ENCODE peak calls at places on chromosomes 2 and 18, in four cellular contexts. D is K562, S is HepG2, B is A549. R is an unnamed sample.

GRCh38 chr18:51266736-51267135 is 69.3 kb upstream of the MEX3C start:
- DNase-seq in D (no peak), S (no peak), B (no peak), R (no peak)

GRCh38 chr2:2564300-2565085 is 233.4 kb upstream of the MYT1L start:
- DNase-seq in D (no peak), S (no peak), B (no peak), R (no peak)

GRCh38 chr18:61851279-61851678 is 41.5 kb downstream of the RNF152 start:
- DNase-seq in D (no peak), S (no peak), B (no peak), R (no peak)

GRCh38 chr2:85953476-85953875 is 64.7 kb upstream of the ST3GAL5 start:
- DNase-seq in D (no peak), S (no peak), B (no peak), R (peak; percentile 8)

GRCh38 chr18:48949606-48950535 is 894 bp downstream of the SMAD7 start:
- DNase-seq in D (no peak), S (no peak), B (peak; percentile 62), R (peak; percentile 60)

GRCh38 chr18:63302647-63303405 is 16.7 kb downstream of the BCL2 start:
- DNase-seq in D (no peak), S (no peak), B (no peak), R (no peak)

GRCh38 chr2:111695441-111696007 is 188.5 kb downstream of the ANAPC1 start:
- DNase-seq in D (no peak), S (no peak), B (no peak), R (no peak)

GRCh38 chr2:886072-887022 is 64.3 kb upstream of the SNTG2 start:
- DNase-seq in D (no peak), S (no peak), B (no peak), R (no peak)

GRCh38 chr2:157771234-157771633 is 104.9 kb downstream of the ACVR1 start:
- DNase-seq in D (no peak), S (no peak), B (no peak), R (no peak)

GRCh38 chr2:209162129-209162528 is 261.7 kb upstream of the MAP2 start:
- DNase-seq in D (no peak), S (no peak), B (no peak), R (no peak)

GRCh38 chr18:78659748-78660147 is 319.9 kb upstream of the SALL3 start:
- DNase-seq in D (peak; percentile 13), S (no peak), B (no peak), R (no peak)

GRCh38 chr2:104420420-104420819 is 433.5 kb upstream of the POU3F3 start:
- DNase-seq in D (no peak), S (no peak), B (no peak), R (no peak)

GRCh38 chr18:13566941-13567762 is 159.2 kb downstream of the FAM210A start:
- DNase-seq in D (no peak), S (no peak), B (no peak), R (no peak)

GRCh38 chr18:11008544-11008943 is 140.8 kb downstream of the PIEZO2 start:
- DNase-seq in D (no peak), S (peak; percentile 66), B (no peak), R (no peak)

GRCh38 chr2:43074592-43075053 is 151.8 kb downstream of the ZFP36L2 start:
- DNase-seq in D (no peak), S (no peak), B (no peak), R (no peak)

GRCh38 chr2:189393440-189394111 is 47.7 kb upstream of the WDR75 start:
- DNase-seq in D (no peak), S (no peak), B (peak; percentile 33), R (peak; percentile 99)

DNA sequence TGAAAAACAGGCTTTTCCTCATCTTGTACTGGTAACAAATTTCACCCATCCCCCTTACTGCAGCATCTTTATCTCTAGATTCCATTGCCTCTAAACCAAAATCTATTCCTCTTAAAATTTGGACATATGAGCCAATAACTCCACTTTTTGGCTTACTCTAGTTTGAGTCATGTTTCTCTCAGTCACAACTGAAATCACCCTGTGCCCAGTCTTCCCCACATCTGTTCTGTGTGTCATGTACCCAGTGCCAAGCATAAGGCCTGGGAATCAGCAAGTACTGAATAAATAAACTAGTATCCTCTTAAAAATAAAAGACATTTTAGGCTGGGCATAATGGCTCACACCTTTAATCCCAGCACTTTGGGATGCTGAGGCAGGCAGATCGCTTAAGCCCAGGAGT is 20.8 kb upstream of the CHN1 start:
- DNase-seq in D (no peak), S (no peak), B (no peak), R (no peak)
- TF ChIP-seq MAZ in D (no peak), S (no peak), B (no peak), R (no peak)

GRCh38 chr18:2903006-2903405 is 56.2 kb downstream of the EMILIN2 start:
- DNase-seq in D (peak; percentile 48), S (no peak), B (no peak), R (peak; percentile 61)
- TF ChIP-seq MAZ in D (no peak), S (no peak), B (no peak), R (no peak)

DNA sequence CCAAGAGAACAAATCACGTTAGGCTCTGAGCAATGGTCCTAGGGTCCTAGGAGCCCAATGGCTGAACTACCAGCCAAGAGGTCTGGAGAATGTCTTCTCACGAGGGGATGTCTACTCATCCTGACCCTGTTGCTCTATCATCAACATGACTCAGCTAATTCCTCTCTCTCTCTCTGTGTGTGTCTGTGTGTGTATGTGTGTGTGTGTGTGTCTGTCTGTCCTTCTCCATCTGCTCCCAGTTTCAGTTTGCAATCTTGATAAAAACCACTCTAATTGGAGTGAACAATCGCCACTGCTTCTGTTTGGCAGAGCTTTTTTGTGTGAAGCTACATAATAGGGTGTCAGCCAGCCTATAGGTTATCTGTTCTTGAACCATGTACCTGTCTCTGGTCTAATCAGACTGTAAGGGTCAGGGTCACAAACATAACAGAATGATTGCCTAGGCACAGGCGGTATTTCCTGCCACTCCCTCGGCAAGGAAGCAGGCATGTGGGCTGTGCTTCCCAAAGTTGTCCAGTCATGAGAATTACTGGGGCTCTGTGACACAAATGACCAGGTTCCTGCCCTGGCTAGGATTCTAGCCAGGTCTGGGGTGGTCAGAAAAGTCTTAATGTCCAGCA is 219.8 kb downstream of the SH3BP4 start:
- DNase-seq in D (no peak), S (no peak), B (peak; percentile 80), R (peak; percentile 81)
- TF ChIP-seq MAZ in D (no peak), S (no peak), B (no peak), R (no peak)

GRCh38 chr18:23992119-23992940 is 22.2 kb upstream of the TTC39C start:
- DNase-seq in D (no peak), S (no peak), B (no peak), R (peak; percentile 38)
- TF ChIP-seq MAZ in D (no peak), S (no peak), B (no peak), R (no peak)